ENCODE peak calls at places on chromosomes 2 and 18, in eight cellular contexts. U is ELR, L is NCI-H510A treated with DMSO at 0.1 percent for 48 hours, D is glutamatergic neuron, E is NCI-H1105 treated with DMSO at 0.1 percent for 48 hours, J is PC-3, B is lower lobe of right lung, X is activated T-cell treated with anti-CD3 and anti-CD28 coated beads for 4 hours. K is an unnamed sample.

GRCh38 chr2:146129231-146129630 is 1609.3 kb upstream of the ZEB2 start:
- DNase-seq in U (no peak), D (no peak), B (no peak), L (no peak), J (peak; percentile 25), E (no peak), X (no peak), K (no peak)

GRCh38 chr2:148813603-148814065 is 61.4 kb upstream of the KIF5C start:
- DNase-seq in U (no peak), J (no peak), D (peak; percentile 24), X (peak; percentile 40), B (no peak), E (no peak), L (no peak), K (no peak)

GRCh38 chr18:27843783-27844415 is 333.0 kb downstream of the CDH2 start:
- DNase-seq in D (no peak), J (peak; percentile 95), B (no peak), E (no peak), U (peak; percentile 95), L (no peak), X (no peak), K (peak; percentile 85)

GRCh38 chr2:212727751-212728150 is 189.1 kb upstream of the ERBB4 start:
- DNase-seq in D (no peak), J (no peak), X (no peak), E (no peak), B (no peak), L (no peak), U (no peak), K (no peak)

GRCh38 chr2:42879913-42880737 is 87.7 kb upstream of the HAAO start:
- DNase-seq in D (no peak), E (no peak), X (no peak), B (no peak), U (no peak), L (no peak), J (no peak), K (peak; percentile 95)

GRCh38 chr2:112048887-112049286 is 6.2 kb upstream of the TMEM87B start:
- DNase-seq in J (peak; percentile 86), B (no peak), D (no peak), X (peak; percentile 21), L (peak; percentile 76), E (peak; percentile 66), U (peak; percentile 75), K (peak; percentile 84)

GRCh38 chr2:172298009-172298408 is 129.4 kb upstream of the ITGA6 start:
- DNase-seq in L (no peak), J (no peak), X (no peak), B (no peak), E (no peak), U (no peak), D (no peak), K (no peak)

GRCh38 chr2:171811229-171811628 is 82.8 kb downstream of the SLC25A12 start:
- DNase-seq in J (peak; percentile 57), D (no peak), B (no peak), L (peak; percentile 87), X (no peak), E (peak; percentile 58), U (peak; percentile 53), K (peak; percentile 61)

GRCh38 chr2:9152975-9153402 is 53.6 kb upstream of the ASAP2 start:
- DNase-seq in U (no peak), D (peak; percentile 39), B (no peak), L (no peak), J (no peak), E (no peak), X (no peak), K (no peak)

K was measured in endothelial cell of umbilical vein.